ENCODE peak calls at places on chromosomes 4 and X, in eight cellular contexts. J is NCI-H1105; I is GM03348; B is activated naive CD4-positive, alpha-beta T cell treated with anti-CD3 and anti-CD28 coated beads for 36 hours; W is substantia nigra; A is fibroblast of lung; O is endothelial cell of umbilical vein; N is bronchial epithelial cell. H is an unnamed sample.

GRCh38 chr4:160319221-160319867 is 1216.5 kb downstream of the RAPGEF2 start:
- DNase-seq in J (no peak), I (no peak), B (no peak), W (no peak), A (no peak), O (no peak), N (peak), H (peak)

GRCh38 chr4:127641524-127641923 is 8.8 kb downstream of the INTU start:
- DNase-seq in J (no peak), I (peak), B (no peak), W (no peak), A (peak), O (no peak), N (no peak), H (no peak)

GRCh38 chr4:136935305-136935704 is 597.0 kb downstream of the PCDH18 start:
- DNase-seq in J (no peak), I (no peak), B (no peak), W (no peak), A (no peak), O (no peak), N (no peak), H (no peak)

GRCh38 chr4:6282247-6282646 is 12.6 kb downstream of the WFS1 start:
- DNase-seq in J (no peak), I (no peak), B (no peak), W (no peak), A (peak), O (no peak), N (no peak), H (no peak)

GRCh38 chrX:113726898-113727297 is 857.0 kb upstream of the HTR2C start:
- DNase-seq in J (no peak), I (no peak), B (no peak), W (no peak), A (no peak), O (no peak), N (no peak), H (no peak)

GRCh38 chrX:121853762-121854613 is 806.6 kb downstream of the GLUD2 start:
- DNase-seq in J (no peak), I (no peak), B (no peak), W (no peak), A (no peak), O (no peak), N (no peak), H (no peak)

GRCh38 chr4:41881931-41882621 is 53.2 kb upstream of the TMEM33 start:
- DNase-seq in J (no peak), I (no peak), B (no peak), W (no peak), A (no peak), O (no peak), N (no peak), H (peak)

GRCh38 chr4:148487181-148487580 is 45.0 kb upstream of the NR3C2 start:
- DNase-seq in J (no peak), I (no peak), B (no peak), W (no peak), A (no peak), O (peak), N (no peak), H (no peak)

GRCh38 chr4:1115528-1116293 is 2.3 kb upstream of the RNF212 start:
- DNase-seq in J (no peak), I (no peak), B (no peak), W (no peak), A (no peak), O (no peak), N (peak), H (peak)

GRCh38 chr4:48665555-48666186 is 114.4 kb downstream of the FRYL start:
- DNase-seq in J (no peak), I (no peak), B (no peak), W (no peak), A (no peak), O (no peak), N (peak), H (no peak)

GRCh38 chrX:153761863-153762262 is 2.2 kb upstream of the PLXNB3 start:
- DNase-seq in J (no peak), I (no peak), B (no peak), W (no peak), A (no peak), O (no peak), N (no peak), H (no peak)

GRCh38 chr4:5143940-5144339 is 92.7 kb downstream of the STK32B start:
- DNase-seq in J (no peak), I (peak), B (no peak), W (no peak), A (no peak), O (no peak), N (no peak), H (no peak)

H was measured in DMS53.